ENCODE peak calls at places on chromosomes 1 and 21, in nine cellular contexts. V, R, M, E, J, I, K, U and G are unnamed samples.

GRCh38 chr21:42299324-42300044 is 15.7 kb downstream of the TFF3 start:
- DNase-seq in J (peak), R (no peak), I (no peak), E (peak), U (no peak), V (peak), M (no peak), K (no peak), G (no peak)

GRCh38 chr1:50747394-50747793 is 212.7 kb downstream of the FAF1 start:
- DNase-seq in J (no peak), U (no peak), E (no peak), R (no peak), K (no peak), M (no peak), I (no peak), V (no peak), G (no peak)

GRCh38 chr21:35075546-35075945 is 26.4 kb upstream of the RUNX1 start:
- DNase-seq in I (peak), E (peak), M (peak), U (no peak), V (no peak), R (no peak), J (no peak), K (peak), G (no peak)

GRCh38 chr1:193593355-193593874 is 407.0 kb upstream of the B3GALT2 start:
- DNase-seq in E (no peak), I (no peak), U (no peak), V (no peak), J (no peak), R (no peak), K (no peak), M (no peak), G (no peak)

GRCh38 chr21:15408089-15408488 is 321.7 kb upstream of the USP25 start:
- DNase-seq in V (no peak), R (no peak), M (no peak), I (peak), U (no peak), E (no peak), J (no peak), K (no peak), G (no peak)

GRCh38 chr1:172969611-172970010 is 81.1 kb downstream of the TNFSF18 start:
- DNase-seq in M (peak), V (no peak), I (no peak), R (peak), K (peak), E (peak), J (no peak), U (no peak), G (peak)

GRCh38 chr1:17027403-17027802 is 15.7 kb upstream of the ATP13A2 start:
- DNase-seq in K (peak), M (peak), J (no peak), R (peak), I (no peak), U (no peak), E (no peak), V (peak), G (peak)

GRCh38 chr1:100713636-100714035 is 5.9 kb upstream of the VCAM1 start:
- DNase-seq in R (no peak), U (no peak), I (no peak), M (no peak), V (no peak), K (no peak), E (no peak), J (no peak), G (no peak)

GRCh38 chr1:86201321-86201720 is 44.7 kb upstream of the COL24A1 start:
- DNase-seq in R (no peak), U (no peak), J (no peak), M (no peak), I (no peak), E (peak), V (no peak), K (no peak), G (no peak)

GRCh38 chr21:38780879-38781278 is 24.9 kb upstream of the ETS2 start:
- DNase-seq in K (no peak), U (no peak), R (no peak), I (peak), V (no peak), J (no peak), M (no peak), E (no peak), G (no peak)

GRCh38 chr1:40944841-40945430 is 34.6 kb upstream of the CTPS1 start:
- DNase-seq in E (peak), K (peak), M (peak), I (no peak), J (no peak), U (peak), R (peak), V (no peak), G (no peak)

GRCh38 chr1:15368888-15369287 is 40.8 kb upstream of the EFHD2 start:
- DNase-seq in I (no peak), U (no peak), R (no peak), K (no peak), E (no peak), M (no peak), J (no peak), V (no peak), G (no peak)

GRCh38 chr1:175192630-175193338 is at the start of gene KIAA0040:
- DNase-seq in K (no peak), I (peak), U (peak), V (peak), R (no peak), E (peak), J (peak), M (no peak), G (no peak)

GRCh38 chr1:99745061-99745460 is 21.4 kb downstream of the FRRS1 start:
- DNase-seq in U (no peak), V (no peak), K (no peak), R (no peak), M (no peak), J (no peak), I (no peak), E (no peak), G (no peak)

GRCh38 chr21:38438476-38438893 is 59.8 kb downstream of the ERG start:
- DNase-seq in I (no peak), U (peak), M (peak), V (peak), J (peak), E (peak), R (peak), K (peak), G (peak)

GRCh38 chr1:9449106-9449627 is 90.1 kb upstream of the SLC25A33 start:
- DNase-seq in V (no peak), E (peak), J (no peak), U (no peak), I (no peak), K (peak), R (no peak), M (peak), G (no peak)

GRCh38 chr1:151499930-151500329 is 11.3 kb upstream of the CGN start:
- DNase-seq in M (no peak), R (no peak), U (no peak), J (no peak), K (no peak), I (no peak), E (no peak), V (no peak), G (no peak)

GRCh38 chr1:150065184-150065871 is 2.2 kb upstream of the VPS45 start:
- DNase-seq in K (peak), V (no peak), E (peak), J (no peak), U (no peak), M (peak), R (peak), I (no peak), G (peak)

GRCh38 chr1:214514032-214514818 is 37.2 kb downstream of the PTPN14 start:
- DNase-seq in K (peak), U (no peak), R (no peak), J (no peak), E (peak), I (no peak), V (no peak), M (peak), G (no peak)

GRCh38 chr1:68542586-68542985 is 45.7 kb upstream of the DEPDC1 start:
- DNase-seq in V (no peak), E (peak), K (no peak), M (peak), I (no peak), U (no peak), J (no peak), R (no peak), G (no peak)

GRCh38 chr1:12184008-12184681 is 17.4 kb downstream of the TNFRSF1B start:
- DNase-seq in K (peak), J (peak), R (no peak), U (peak), E (peak), I (peak), V (peak), M (peak), G (no peak)

GRCh38 chr1:206467915-206468314 is 2.4 kb upstream of the IKBKE start:
- DNase-seq in R (no peak), U (no peak), E (peak), I (peak), K (no peak), M (peak), V (peak), J (no peak), G (no peak)

GRCh38 chr1:108053291-108054023 is 88.5 kb upstream of the VAV3 start:
- DNase-seq in M (peak), K (no peak), U (no peak), E (peak), J (no peak), I (no peak), R (no peak), V (no peak), G (peak)

GRCh38 chr1:68361511-68361910 is 88.2 kb downstream of the RPE65 start:
- DNase-seq in I (no peak), M (peak), E (no peak), R (no peak), J (no peak), U (no peak), K (no peak), V (no peak), G (no peak)

GRCh38 chr1:214500349-214501055 is 50.9 kb downstream of the PTPN14 start:
- DNase-seq in J (no peak), M (peak), E (no peak), V (no peak), U (no peak), K (no peak), R (peak), I (no peak), G (no peak)

GRCh38 chr1:203463469-203464062 is 12.0 kb upstream of the PRELP start:
- DNase-seq in K (peak), E (peak), V (no peak), R (no peak), U (peak), J (no peak), M (peak), I (no peak), G (no peak)

GRCh38 chr1:50978144-50978851 is 8.3 kb downstream of the CDKN2C start:
- DNase-seq in R (no peak), V (peak), M (peak), U (peak), I (peak), K (peak), J (peak), E (peak), G (no peak)

GRCh38 chr1:183215076-183215720 is 29.1 kb downstream of the LAMC2 start:
- DNase-seq in J (no peak), U (no peak), I (no peak), E (no peak), V (no peak), M (no peak), K (no peak), R (no peak), G (no peak)

GRCh38 chr1:172824199-172824598 is 165.3 kb downstream of the FASLG start:
- DNase-seq in E (no peak), R (no peak), K (peak), V (no peak), U (no peak), I (no peak), M (peak), J (no peak), G (no peak)

GRCh38 chr1:194903524-194903923 is 1704.7 kb downstream of the KCNT2 start:
- DNase-seq in E (no peak), I (no peak), R (no peak), J (no peak), M (no peak), V (no peak), U (no peak), K (no peak), G (no peak)

GRCh38 chr1:54844564-54844963 is 42.4 kb downstream of the DHCR24 start:
- DNase-seq in J (no peak), R (no peak), M (no peak), K (no peak), U (no peak), V (no peak), E (no peak), I (no peak), G (no peak)

GRCh38 chr1:211985556-211986264 is 49.6 kb downstream of the INTS7 start:
- DNase-seq in K (no peak), U (no peak), R (no peak), I (peak), V (no peak), E (no peak), J (no peak), M (no peak), G (no peak)

GRCh38 chr1:154536570-154536969 is 21.9 kb downstream of the UBE2Q1 start:
- DNase-seq in K (no peak), E (no peak), J (no peak), V (no peak), I (no peak), R (no peak), U (no peak), M (no peak), G (no peak)

DNA sequence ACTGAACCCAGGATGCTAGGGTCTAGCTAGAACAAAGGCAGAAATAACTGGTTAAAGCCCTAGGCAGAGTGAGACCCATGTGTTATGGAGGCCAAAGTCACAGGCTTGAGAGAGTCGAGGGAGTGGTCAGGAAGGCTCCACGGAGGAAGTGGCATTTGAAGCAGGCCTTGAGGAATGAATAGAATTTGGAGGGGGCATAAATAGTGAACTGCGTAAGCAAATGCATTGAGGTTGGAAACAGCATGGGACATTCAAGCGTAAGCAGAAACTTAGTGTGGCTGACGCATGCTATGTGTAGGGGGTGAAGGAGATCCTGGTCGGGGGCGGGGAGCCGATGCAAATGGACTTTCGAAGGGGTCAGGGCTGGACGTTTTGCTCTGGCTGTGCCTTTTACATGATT is 11.5 kb downstream of the AZIN2 start:
- DNase-seq in U (no peak), J (no peak), V (no peak), R (no peak), M (no peak), K (no peak), E (no peak), I (no peak), G (no peak)
- TF ChIP-seq CTCF in U (no peak), J (no peak), V (no peak), R (no peak), M (no peak), K (no peak), E (no peak), I (no peak), G (no peak)

DNA sequence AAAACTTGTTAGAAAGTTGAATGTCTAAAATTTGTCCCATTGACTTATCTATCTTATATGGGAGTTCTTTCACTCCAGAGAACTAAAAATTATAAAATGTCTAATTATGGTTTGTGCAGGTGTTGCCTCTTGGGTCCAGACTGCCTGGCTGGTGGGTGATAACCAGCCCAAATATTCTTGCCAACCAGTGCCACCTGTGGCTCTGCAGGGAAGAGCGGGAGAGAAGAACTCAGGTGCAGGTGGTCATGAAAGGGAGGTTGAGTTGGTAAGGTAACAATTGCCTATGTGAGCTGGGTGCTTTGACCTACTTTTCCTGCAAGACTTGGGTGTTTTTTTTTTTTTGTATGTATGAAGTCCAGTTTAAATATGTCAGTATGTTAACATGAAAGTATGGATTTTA is 10.2 kb downstream of the RPS6KC1 start:
- DNase-seq in U (no peak), M (no peak), V (no peak), I (no peak), E (no peak), R (no peak), J (no peak), K (no peak), G (no peak)
- TF ChIP-seq CTCF in U (no peak), M (no peak), V (no peak), I (no peak), E (no peak), R (no peak), J (no peak), K (no peak), G (no peak)

DNA sequence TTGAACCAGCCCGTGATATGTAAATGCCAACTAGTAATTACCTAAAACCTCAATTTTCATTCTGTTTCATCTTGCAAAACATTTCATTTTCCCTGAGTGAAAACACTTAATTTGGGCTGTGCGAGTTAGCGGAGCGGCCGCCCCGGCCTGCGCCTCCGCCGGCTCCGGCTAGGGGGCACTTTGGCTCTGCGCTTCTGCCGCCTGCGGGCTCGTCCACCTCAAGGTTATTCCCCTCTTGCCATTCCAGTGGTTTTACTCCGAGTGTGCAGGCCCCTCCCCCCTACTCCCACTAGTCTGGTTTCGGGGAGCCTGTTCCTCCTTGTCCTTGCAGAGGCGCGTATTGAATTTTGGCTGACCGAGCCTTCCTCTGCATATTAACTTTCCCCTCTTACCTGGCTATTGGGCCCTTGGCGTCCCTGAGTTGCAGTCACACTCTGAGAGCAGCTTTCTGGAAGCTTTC is 55.6 kb downstream of the PEX14 start:
- DNase-seq in V (peak), M (no peak), E (peak), R (no peak), K (peak), U (peak), J (peak), I (no peak), G (no peak)
- TF ChIP-seq CTCF in V (peak), M (no peak), E (peak), R (peak), K (peak), U (peak), J (peak), I (no peak), G (no peak)

DNA sequence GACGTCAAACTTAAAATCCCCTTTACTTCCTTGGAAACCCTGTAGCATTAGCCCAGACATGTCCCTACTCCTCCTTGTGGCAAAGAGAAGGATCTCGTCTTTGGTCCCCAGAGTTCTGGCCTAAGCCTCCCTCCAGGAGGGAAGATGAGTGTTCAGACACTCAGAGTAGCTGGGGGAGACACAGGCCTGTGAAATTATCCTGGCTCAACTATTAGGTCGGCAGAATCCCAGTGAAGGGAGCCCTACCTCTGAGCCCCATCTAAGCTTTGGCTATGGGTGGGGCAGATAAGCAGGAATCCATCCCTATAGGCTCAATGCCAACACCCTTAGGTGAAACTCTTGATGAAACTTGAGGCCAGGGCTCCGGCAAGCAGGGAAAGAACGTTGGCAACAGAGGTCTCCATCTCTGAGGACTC is 1.7 kb upstream of the SFN start:
- DNase-seq in I (no peak), K (peak), M (peak), R (no peak), J (no peak), E (peak), U (no peak), V (no peak), G (peak)
- TF ChIP-seq CTCF in I (no peak), K (peak), M (peak), R (peak), J (no peak), E (peak), U (no peak), V (no peak), G (peak)

DNA sequence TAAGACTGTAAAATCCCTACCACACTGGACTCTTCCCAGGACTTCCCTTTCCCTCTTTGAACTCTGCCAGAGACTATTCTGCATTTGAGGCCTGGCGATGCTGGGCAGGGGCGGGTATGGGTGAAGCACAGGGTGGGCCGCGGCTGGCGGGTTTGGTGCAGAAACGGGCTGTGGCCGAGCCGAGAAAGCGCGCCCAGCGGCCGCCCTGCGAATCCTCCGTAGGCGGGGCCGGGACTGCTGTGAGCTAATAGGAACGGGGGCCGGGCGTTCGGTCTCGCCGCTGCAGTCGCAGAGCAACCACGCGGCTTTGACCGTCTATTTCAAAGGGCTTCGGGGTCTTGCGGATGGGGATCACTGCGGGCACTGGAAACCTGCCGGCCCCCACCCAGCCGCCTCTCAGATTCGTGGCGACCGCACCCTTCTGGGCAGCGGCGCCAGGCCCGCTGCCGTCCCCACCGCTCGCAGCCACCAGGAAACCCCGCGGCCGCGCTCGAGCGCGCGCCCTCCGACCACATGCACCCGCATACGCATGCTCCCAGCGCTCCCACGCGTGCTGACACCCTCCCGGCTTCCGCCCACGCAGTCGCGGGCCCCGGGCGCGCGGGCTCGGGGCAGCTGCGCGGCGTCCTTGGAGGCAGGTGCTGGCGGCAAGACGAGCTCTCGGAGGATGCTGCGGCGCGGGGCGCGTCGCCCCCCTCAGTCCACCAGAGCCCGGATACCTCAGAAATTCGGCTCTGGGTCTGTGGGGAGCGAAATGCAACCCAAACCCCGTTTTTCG is 32.7 kb downstream of the DNTTIP2 start:
- DNase-seq in V (peak), E (peak), K (peak), R (no peak), U (peak), J (peak), M (peak), I (peak), G (no peak)
- TF ChIP-seq CTCF in V (peak), E (peak), K (peak), R (peak), U (peak), J (peak), M (no peak), I (no peak), G (peak)

GRCh38 chr1:113904674-113905434 is at the start of the genes AP4B1 and DCLRE1B:
- DNase-seq in I (peak), V (peak), E (peak), U (peak), K (peak), J (peak), R (peak), M (peak), G (peak)
- TF ChIP-seq CTCF in I (peak), V (peak), E (peak), U (peak), K (peak), J (peak), R (peak), M (peak), G (peak)

GRCh38 chr1:202237052-202237451 is 43.5 kb downstream of the LGR6 start:
- DNase-seq in J (peak), R (no peak), K (peak), E (peak), M (peak), U (no peak), V (no peak), I (peak), G (no peak)
- TF ChIP-seq CTCF in J (no peak), R (peak), K (peak), E (peak), M (peak), U (no peak), V (peak), I (peak), G (peak)